ENCODE peak calls at places on chromosomes 1 and 21, in ten cellular contexts. X, Y, M, I, C, R, Q, W, K and F are unnamed samples.

GRCh38 chr1:162159515-162159914 is 90.0 kb downstream of the NOS1AP start:
- DNase-seq in X (no peak), Y (no peak), M (no peak), I (no peak), C (no peak), R (no peak), Q (no peak), W (no peak), K (no peak), F (no peak)

GRCh38 chr1:21936366-21937031 is 611 bp downstream of the HSPG2 start:
- DNase-seq in X (no peak), Y (no peak), M (peak), I (no peak), C (peak), R (no peak), Q (no peak), W (no peak), K (no peak), F (no peak)

GRCh38 chr1:59128784-59129227 is 168.1 kb upstream of the FGGY start:
- DNase-seq in X (no peak), Y (no peak), M (no peak), I (no peak), C (no peak), R (no peak), Q (no peak), W (peak), K (no peak), F (no peak)

GRCh38 chr1:66372522-66373071 is 161.4 kb upstream of the SGIP1 start:
- DNase-seq in X (no peak), Y (no peak), M (no peak), I (no peak), C (no peak), R (no peak), Q (no peak), W (no peak), K (no peak), F (no peak)

GRCh38 chr1:82466894-82467293 is 666.2 kb downstream of the ADGRL2 start:
- DNase-seq in X (no peak), Y (no peak), M (no peak), I (no peak), C (no peak), R (no peak), Q (no peak), W (no peak), K (no peak), F (no peak)

GRCh38 chr1:61141288-61142044 is 59.1 kb downstream of the NFIA start:
- DNase-seq in X (no peak), Y (no peak), M (no peak), I (peak), C (no peak), R (no peak), Q (peak), W (peak), K (no peak), F (peak)

GRCh38 chr1:156912861-156913808 is 7.3 kb upstream of the LRRC71 start:
- DNase-seq in X (no peak), Y (no peak), M (no peak), I (no peak), C (peak), R (no peak), Q (no peak), W (peak), K (no peak), F (no peak)

GRCh38 chr1:236642763-236643162 is 38.4 kb upstream of the HEATR1 start:
- DNase-seq in X (no peak), Y (no peak), M (no peak), I (no peak), C (no peak), R (no peak), Q (no peak), W (no peak), K (no peak), F (no peak)

GRCh38 chr1:31327381-31327780 is 30.5 kb downstream of the ZCCHC17 start:
- DNase-seq in X (no peak), Y (no peak), M (no peak), I (peak), C (no peak), R (no peak), Q (no peak), W (no peak), K (no peak), F (peak)

GRCh38 chr1:25993197-25993951 is 4.5 kb downstream of the PAFAH2 start:
- DNase-seq in X (peak), Y (no peak), M (no peak), I (no peak), C (no peak), R (no peak), Q (no peak), W (no peak), K (no peak), F (no peak)

GRCh38 chr21:34166468-34166867 is 93.1 kb downstream of the MRPS6 start:
- DNase-seq in X (no peak), Y (no peak), M (peak), I (no peak), C (no peak), R (no peak), Q (no peak), W (no peak), K (peak), F (no peak)

GRCh38 chr1:109495738-109496137 is 1.8 kb downstream of the CYB561D1 start:
- DNase-seq in X (no peak), Y (no peak), M (no peak), I (no peak), C (no peak), R (no peak), Q (no peak), W (no peak), K (no peak), F (no peak)

GRCh38 chr1:6601865-6602668 is 602 bp downstream of the KLHL21 start:
- DNase-seq in X (peak), Y (no peak), M (peak), I (peak), C (peak), R (no peak), Q (peak), W (no peak), K (no peak), F (no peak)

GRCh38 chr1:175317309-175317708 is 124.7 kb upstream of the KIAA0040 start:
- DNase-seq in X (no peak), Y (no peak), M (peak), I (no peak), C (no peak), R (no peak), Q (no peak), W (no peak), K (peak), F (no peak)

GRCh38 chr1:244318078-244318477 is 133.6 kb downstream of the ADSS2 start:
- DNase-seq in X (no peak), Y (no peak), M (no peak), I (no peak), C (no peak), R (no peak), Q (no peak), W (no peak), K (no peak), F (no peak)

GRCh38 chr1:205339717-205340116 is 17.0 kb downstream of the KLHDC8A start:
- DNase-seq in X (no peak), Y (no peak), M (no peak), I (no peak), C (no peak), R (no peak), Q (no peak), W (no peak), K (no peak), F (no peak)

GRCh38 chr1:5977494-5978444 is 14.5 kb downstream of the NPHP4 start:
- DNase-seq in X (peak), Y (no peak), M (no peak), I (no peak), C (peak), R (no peak), Q (no peak), W (no peak), K (peak), F (no peak)

GRCh38 chr1:113861641-113862040 is 9.9 kb downstream of the PTPN22 start:
- DNase-seq in X (no peak), Y (no peak), M (no peak), I (no peak), C (no peak), R (no peak), Q (no peak), W (no peak), K (no peak), F (no peak)

GRCh38 chr1:117166076-117166475 is 44.5 kb upstream of the TRIM45 start:
- DNase-seq in X (no peak), Y (no peak), M (no peak), I (peak), C (no peak), R (peak), Q (no peak), W (peak), K (no peak), F (no peak)

GRCh38 chr1:201656670-201657032 is 117.7 kb downstream of the NAV1 start:
- DNase-seq in X (no peak), Y (no peak), M (no peak), I (peak), C (no peak), R (no peak), Q (no peak), W (no peak), K (no peak), F (no peak)

GRCh38 chr1:63317007-63317813 is 5.2 kb upstream of the FOXD3 start:
- DNase-seq in X (no peak), Y (peak), M (no peak), I (peak), C (peak), R (no peak), Q (peak), W (peak), K (peak), F (peak)

GRCh38 chr1:16226129-16226494 is 10.9 kb downstream of the CPLANE2 start:
- DNase-seq in X (no peak), Y (no peak), M (no peak), I (no peak), C (no peak), R (no peak), Q (no peak), W (no peak), K (no peak), F (no peak)

GRCh38 chr1:236140705-236141446 is 1.5 kb upstream of the GPR137B start:
- DNase-seq in X (no peak), Y (no peak), M (no peak), I (no peak), C (no peak), R (no peak), Q (no peak), W (no peak), K (no peak), F (peak)

GRCh38 chr1:27413004-27413403 is 20.6 kb downstream of the GPR3 start:
- DNase-seq in X (no peak), Y (no peak), M (no peak), I (no peak), C (no peak), R (no peak), Q (no peak), W (no peak), K (no peak), F (no peak)

GRCh38 chr1:85243336-85243735 is 16.1 kb downstream of the C1orf52 start:
- DNase-seq in X (no peak), Y (no peak), M (no peak), I (peak), C (no peak), R (no peak), Q (no peak), W (no peak), K (no peak), F (no peak)